ENCODE peak calls at places on chromosomes 6 and 20, in nine cellular contexts. One of them, this sample, is unnamed.

GRCh38 chr6:32565511-32565910 is 24.1 kb downstream of the HLA-DRB1 start:
- DNase-seq in A673: no peak
- DNase-seq in activated CD4-positive, alpha-beta T cell treated with anti-CD3 and anti-CD28 coated beads for 48 hours: no peak
- DNase-seq in ACHN: no peak
- DNase-seq in mammary epithelial cell: no peak
- DNase-seq in heart left ventricle: no peak
- DNase-seq in left lobe of liver: no peak
- DNase-seq in NCI-H1694: no peak
- DNase-seq in osteocyte: no peak
- DNase-seq in this sample: no peak

GRCh38 chr6:111864138-111865048 is 8.9 kb downstream of the FYN start:
- DNase-seq in heart left ventricle: no peak
- DNase-seq in mammary epithelial cell: no peak
- DNase-seq in osteocyte: no peak
- DNase-seq in NCI-H1694: no peak
- DNase-seq in A673: no peak
- DNase-seq in ACHN: no peak
- DNase-seq in activated CD4-positive, alpha-beta T cell treated with anti-CD3 and anti-CD28 coated beads for 48 hours: no peak
- DNase-seq in left lobe of liver: no peak
- DNase-seq in this sample: no peak

GRCh38 chr6:136549359-136550044 is 720 bp downstream of the MAP7 start:
- DNase-seq in heart left ventricle: no peak
- DNase-seq in activated CD4-positive, alpha-beta T cell treated with anti-CD3 and anti-CD28 coated beads for 48 hours: no peak
- DNase-seq in ACHN: peak; percentile 31
- DNase-seq in left lobe of liver: peak; percentile 48
- DNase-seq in osteocyte: no peak
- DNase-seq in mammary epithelial cell: peak; percentile 34
- DNase-seq in NCI-H1694: no peak
- DNase-seq in A673: no peak
- DNase-seq in this sample: no peak

GRCh38 chr6:125802943-125803377 is 12.2 kb downstream of the NCOA7 start:
- DNase-seq in activated CD4-positive, alpha-beta T cell treated with anti-CD3 and anti-CD28 coated beads for 48 hours: no peak
- DNase-seq in ACHN: no peak
- DNase-seq in heart left ventricle: no peak
- DNase-seq in left lobe of liver: no peak
- DNase-seq in osteocyte: no peak
- DNase-seq in NCI-H1694: no peak
- DNase-seq in mammary epithelial cell: no peak
- DNase-seq in A673: no peak
- DNase-seq in this sample: no peak

GRCh38 chr6:21305827-21306469 is 287.6 kb upstream of the SOX4 start:
- DNase-seq in osteocyte: no peak
- DNase-seq in NCI-H1694: no peak
- DNase-seq in mammary epithelial cell: peak; percentile 40
- DNase-seq in left lobe of liver: no peak
- DNase-seq in heart left ventricle: no peak
- DNase-seq in ACHN: peak; percentile 2
- DNase-seq in activated CD4-positive, alpha-beta T cell treated with anti-CD3 and anti-CD28 coated beads for 48 hours: no peak
- DNase-seq in A673: peak; percentile 62
- DNase-seq in this sample: no peak

GRCh38 chr6:11710968-11711643 is 67.5 kb downstream of the ADTRP start:
- DNase-seq in A673: no peak
- DNase-seq in left lobe of liver: no peak
- DNase-seq in ACHN: no peak
- DNase-seq in mammary epithelial cell: no peak
- DNase-seq in heart left ventricle: no peak
- DNase-seq in osteocyte: peak; percentile 10
- DNase-seq in activated CD4-positive, alpha-beta T cell treated with anti-CD3 and anti-CD28 coated beads for 48 hours: peak; percentile 76
- DNase-seq in NCI-H1694: no peak
- DNase-seq in this sample: no peak

GRCh38 chr20:1396702-1397101 is 3.8 kb upstream of the FKBP1A start:
- DNase-seq in NCI-H1694: no peak
- DNase-seq in mammary epithelial cell: no peak
- DNase-seq in activated CD4-positive, alpha-beta T cell treated with anti-CD3 and anti-CD28 coated beads for 48 hours: no peak
- DNase-seq in left lobe of liver: no peak
- DNase-seq in ACHN: no peak
- DNase-seq in A673: no peak
- DNase-seq in osteocyte: no peak
- DNase-seq in heart left ventricle: no peak
- DNase-seq in this sample: no peak

GRCh38 chr20:46220808-46221207 is 87.5 kb downstream of the CDH22 start:
- DNase-seq in heart left ventricle: no peak
- DNase-seq in ACHN: peak; percentile 39
- DNase-seq in mammary epithelial cell: no peak
- DNase-seq in A673: no peak
- DNase-seq in left lobe of liver: no peak
- DNase-seq in activated CD4-positive, alpha-beta T cell treated with anti-CD3 and anti-CD28 coated beads for 48 hours: no peak
- DNase-seq in NCI-H1694: peak; percentile 91
- DNase-seq in osteocyte: no peak
- DNase-seq in this sample: no peak

GRCh38 chr6:105898286-105898685 is 187.8 kb upstream of the PRDM1 start:
- DNase-seq in NCI-H1694: no peak
- DNase-seq in left lobe of liver: no peak
- DNase-seq in activated CD4-positive, alpha-beta T cell treated with anti-CD3 and anti-CD28 coated beads for 48 hours: peak; percentile 32
- DNase-seq in heart left ventricle: no peak
- DNase-seq in mammary epithelial cell: peak; percentile 79
- DNase-seq in A673: no peak
- DNase-seq in ACHN: no peak
- DNase-seq in osteocyte: no peak
- DNase-seq in this sample: no peak

GRCh38 chr20:49916146-49917002 is 1.0 kb upstream of the SPATA2 start:
- DNase-seq in A673: peak; percentile 41
- DNase-seq in activated CD4-positive, alpha-beta T cell treated with anti-CD3 and anti-CD28 coated beads for 48 hours: peak; percentile 30
- DNase-seq in mammary epithelial cell: peak; percentile 83
- DNase-seq in ACHN: peak; percentile 54
- DNase-seq in heart left ventricle: no peak
- DNase-seq in NCI-H1694: peak; percentile 16
- DNase-seq in osteocyte: no peak
- DNase-seq in left lobe of liver: peak; percentile 78
- DNase-seq in this sample: no peak

GRCh38 chr6:20319520-20320357 is 81.9 kb upstream of the E2F3 start:
- DNase-seq in ACHN: no peak
- DNase-seq in A673: no peak
- DNase-seq in NCI-H1694: no peak
- DNase-seq in mammary epithelial cell: no peak
- DNase-seq in osteocyte: no peak
- DNase-seq in left lobe of liver: no peak
- DNase-seq in activated CD4-positive, alpha-beta T cell treated with anti-CD3 and anti-CD28 coated beads for 48 hours: peak; percentile 82
- DNase-seq in heart left ventricle: peak; percentile 22
- DNase-seq in this sample: no peak

GRCh38 chr6:8589941-8590676 is 154.8 kb upstream of the SLC35B3 start:
- DNase-seq in ACHN: peak; percentile 37
- DNase-seq in osteocyte: no peak
- DNase-seq in mammary epithelial cell: no peak
- DNase-seq in activated CD4-positive, alpha-beta T cell treated with anti-CD3 and anti-CD28 coated beads for 48 hours: no peak
- DNase-seq in heart left ventricle: no peak
- DNase-seq in NCI-H1694: no peak
- DNase-seq in left lobe of liver: no peak
- DNase-seq in A673: peak; percentile 89
- DNase-seq in this sample: no peak

GRCh38 chr6:166456360-166457156 is 73.8 kb upstream of the MPC1 start:
- DNase-seq in A673: peak; percentile 43
- DNase-seq in heart left ventricle: no peak
- DNase-seq in ACHN: peak; percentile 12
- DNase-seq in mammary epithelial cell: no peak
- DNase-seq in osteocyte: no peak
- DNase-seq in NCI-H1694: no peak
- DNase-seq in left lobe of liver: no peak
- DNase-seq in activated CD4-positive, alpha-beta T cell treated with anti-CD3 and anti-CD28 coated beads for 48 hours: no peak
- DNase-seq in this sample: no peak

GRCh38 chr6:1609662-1610496 is at the start of gene FOXC1:
- DNase-seq in osteocyte: peak; percentile 98
- DNase-seq in heart left ventricle: peak; percentile 92
- DNase-seq in activated CD4-positive, alpha-beta T cell treated with anti-CD3 and anti-CD28 coated beads for 48 hours: peak; percentile 62
- DNase-seq in left lobe of liver: peak; percentile 86
- DNase-seq in ACHN: peak; percentile 89
- DNase-seq in A673: peak; percentile 73
- DNase-seq in mammary epithelial cell: peak; percentile 93
- DNase-seq in NCI-H1694: no peak
- DNase-seq in this sample: peak; percentile 63

GRCh38 chr6:82461536-82461935 is 97.9 kb downstream of the TPBG start:
- DNase-seq in osteocyte: no peak
- DNase-seq in activated CD4-positive, alpha-beta T cell treated with anti-CD3 and anti-CD28 coated beads for 48 hours: no peak
- DNase-seq in A673: no peak
- DNase-seq in ACHN: no peak
- DNase-seq in heart left ventricle: no peak
- DNase-seq in mammary epithelial cell: no peak
- DNase-seq in left lobe of liver: no peak
- DNase-seq in NCI-H1694: no peak
- DNase-seq in this sample: no peak